ENCODE peak calls at places on chromosomes 2 and 18, in six cellular contexts. X is HCEC 1CT; I is activated naive CD4-positive, alpha-beta T cell; T is GM19239; Q is A172; C is Right ventricle myocardium superior. F is an unnamed sample.

GRCh38 chr2:16270441-16270840 is 330.1 kb downstream of the MYCN start:
- DNase-seq in X (no peak), I (no peak), T (no peak), Q (no peak), C (no peak), F (no peak)

GRCh38 chr18:49492694-49493033 is 5.6 kb upstream of the C18orf32 start:
- DNase-seq in X (no peak), I (no peak), T (no peak), Q (no peak), C (no peak), F (no peak)

GRCh38 chr2:115194623-115195022 is 752.2 kb downstream of the DPP10 start:
- DNase-seq in X (no peak), I (no peak), T (no peak), Q (no peak), C (no peak), F (no peak)

GRCh38 chr2:98088261-98088660 is 1.3 kb downstream of the VWA3B start:
- DNase-seq in X (no peak), I (no peak), T (no peak), Q (no peak), C (peak; percentile 55), F (no peak)

GRCh38 chr2:225117061-225117716 is 74.9 kb upstream of the DOCK10 start:
- DNase-seq in X (no peak), I (no peak), T (no peak), Q (no peak), C (no peak), F (no peak)

GRCh38 chr2:43001787-43002468 is 209.5 kb upstream of the HAAO start:
- DNase-seq in X (no peak), I (no peak), T (no peak), Q (no peak), C (no peak), F (no peak)

GRCh38 chr18:69490072-69490471 is 89.4 kb downstream of the DOK6 start:
- DNase-seq in X (no peak), I (no peak), T (no peak), Q (no peak), C (no peak), F (no peak)

GRCh38 chr2:241188386-241189092 is at the start of gene ANO7:
- DNase-seq in X (no peak), I (no peak), T (no peak), Q (no peak), C (peak; percentile 31), F (no peak)

GRCh38 chr2:86592547-86593230 is 29.4 kb upstream of the CHMP3 start:
- DNase-seq in X (no peak), I (no peak), T (no peak), Q (peak; percentile 45), C (no peak), F (no peak)

GRCh38 chr2:39243469-39244123 is at the start of gene CDKL4:
- DNase-seq in X (no peak), I (peak; percentile 14), T (no peak), Q (no peak), C (peak; percentile 49), F (peak; percentile 17)

GRCh38 chr2:108612514-108613183 is 78.4 kb downstream of the LIMS1 start:
- DNase-seq in X (no peak), I (no peak), T (peak; percentile 44), Q (no peak), C (no peak), F (no peak)

GRCh38 chr2:199932312-199932855 is 21.3 kb downstream of the C2orf69 start:
- DNase-seq in X (no peak), I (no peak), T (no peak), Q (peak; percentile 37), C (no peak), F (peak; percentile 31)

GRCh38 chr2:190181066-190181681 is 118.6 kb upstream of the MSTN start:
- DNase-seq in X (no peak), I (no peak), T (no peak), Q (no peak), C (no peak), F (no peak)

GRCh38 chr2:85181844-85182456 is 48.8 kb downstream of the TCF7L1 start:
- DNase-seq in X (no peak), I (no peak), T (no peak), Q (no peak), C (no peak), F (no peak)

GRCh38 chr2:70733428-70734185 is 34.4 kb downstream of the ADD2 start:
- DNase-seq in X (no peak), I (no peak), T (no peak), Q (no peak), C (no peak), F (no peak)

GRCh38 chr2:220764246-220764645 is 807.9 kb downstream of the EPHA4 start:
- DNase-seq in X (no peak), I (no peak), T (no peak), Q (no peak), C (no peak), F (no peak)

GRCh38 chr18:62957885-62958472 is 242.6 kb downstream of the PHLPP1 start:
- DNase-seq in X (peak; percentile 25), I (no peak), T (no peak), Q (peak; percentile 20), C (no peak), F (peak; percentile 41)

GRCh38 chr2:175366814-175367213 is 185.3 kb upstream of the ATP5MC3 start:
- DNase-seq in X (peak; percentile 41), I (no peak), T (peak; percentile 15), Q (peak; percentile 61), C (no peak), F (peak; percentile 52)

GRCh38 chr2:120825370-120826259 is 89.9 kb downstream of the GLI2 start:
- DNase-seq in X (peak; percentile 88), I (no peak), T (no peak), Q (peak; percentile 57), C (peak; percentile 84), F (peak; percentile 74)

GRCh38 chr2:160324161-160324768 is 124.2 kb upstream of the ITGB6 start:
- DNase-seq in X (peak; percentile 51), I (peak; percentile 8), T (no peak), Q (peak; percentile 48), C (peak; percentile 71), F (peak; percentile 53)

GRCh38 chr2:233433794-233434193 is 79.5 kb downstream of the DGKD start:
- DNase-seq in X (no peak), I (no peak), T (no peak), Q (no peak), C (no peak), F (no peak)

GRCh38 chr2:15389326-15389700 is 171.8 kb downstream of the NBAS start:
- DNase-seq in X (no peak), I (no peak), T (no peak), Q (no peak), C (no peak), F (no peak)

GRCh38 chr2:113240915-113241911 is 37.5 kb downstream of the PAX8 start:
- DNase-seq in X (peak; percentile 100), I (no peak), T (no peak), Q (peak; percentile 100), C (no peak), F (peak; percentile 100)

GRCh38 chr2:154908312-154908711 is 209.8 kb downstream of the KCNJ3 start:
- DNase-seq in X (no peak), I (no peak), T (no peak), Q (no peak), C (no peak), F (no peak)

GRCh38 chr18:77199707-77200106 is 49.9 kb upstream of the GALR1 start:
- DNase-seq in X (peak; percentile 16), I (no peak), T (no peak), Q (no peak), C (no peak), F (no peak)

GRCh38 chr2:177665948-177666347 is 273.4 kb downstream of the AGPS start:
- DNase-seq in X (no peak), I (no peak), T (no peak), Q (no peak), C (no peak), F (no peak)

GRCh38 chr2:108923736-108924443 is 65.1 kb downstream of the EDAR start:
- DNase-seq in X (no peak), I (no peak), T (no peak), Q (no peak), C (no peak), F (no peak)

F was measured in EL.